ENCODE peak calls at places on chromosomes 13 and 19, in four cellular contexts. J is small intestine, A is esophagus squamous epithelium, E is kidney. F is an unnamed sample.

GRCh38 chr19:50453243-50453642 is 20.6 kb downstream of the MYBPC2 start:
- DNase-seq in E (no peak), J (no peak), A (no peak), F (no peak)

GRCh38 chr19:13042443-13043130 is 47.3 kb downstream of the NFIX start:
- DNase-seq in A (no peak), E (no peak), J (no peak), F (no peak)

GRCh38 chr13:34358811-34359513 is 541.0 kb downstream of the RFC3 start:
- DNase-seq in A (no peak), J (peak; percentile 4), E (no peak), F (no peak)

GRCh38 chr13:24265453-24265852 is 43.9 kb upstream of the C1QTNF9 start:
- DNase-seq in J (no peak), A (no peak), E (no peak), F (no peak)

GRCh38 chr19:4474504-4475136 is 2.5 kb downstream of the HDGFL2 start:
- DNase-seq in J (no peak), E (no peak), A (no peak), F (peak; percentile 15)

GRCh38 chr19:8615813-8616596 is 5.5 kb upstream of the ADAMTS10 start:
- DNase-seq in A (no peak), E (no peak), J (peak; percentile 37), F (no peak)

GRCh38 chr13:77779461-77780272 is 82.2 kb downstream of the SLAIN1 start:
- DNase-seq in E (no peak), J (peak; percentile 46), A (no peak), F (no peak)

GRCh38 chr19:14118165-14119051 is 846 bp upstream of the PRKACA start:
- DNase-seq in J (peak; percentile 51), A (peak; percentile 24), E (peak; percentile 92), F (peak; percentile 84)

GRCh38 chr13:42876810-42877550 is 95.6 kb downstream of the FAM216B start:
- DNase-seq in J (no peak), A (no peak), E (no peak), F (no peak)

GRCh38 chr19:33803383-33803782 is 6.7 kb downstream of the KCTD15 start:
- DNase-seq in A (no peak), J (no peak), E (no peak), F (no peak)

GRCh38 chr13:63307239-63307638 is 1891.6 kb upstream of the PCDH20 start:
- DNase-seq in J (no peak), E (no peak), A (no peak), F (no peak)

GRCh38 chr13:78660130-78660857 is 1.3 kb upstream of the OBI1 start:
- DNase-seq in J (no peak), A (no peak), E (peak; percentile 53), F (no peak)

GRCh38 chr13:73168226-73168992 is 109.6 kb downstream of the KLF5 start:
- DNase-seq in E (no peak), A (no peak), J (peak; percentile 37), F (no peak)

GRCh38 chr19:22832031-22832762 is at the start of gene ZNF723:
- DNase-seq in A (no peak), J (no peak), E (no peak), F (no peak)

GRCh38 chr19:571127-571974 is 1.0 kb upstream of the BSG start:
- DNase-seq in A (no peak), E (peak; percentile 80), J (peak; percentile 62), F (no peak)

GRCh38 chr13:35630551-35631275 is 154.2 kb upstream of the MAB21L1 start:
- DNase-seq in J (peak; percentile 35), A (no peak), E (no peak), F (no peak)

GRCh38 chr19:1486720-1487575 is 3.2 kb downstream of the PCSK4 start:
- DNase-seq in E (peak; percentile 73), A (no peak), J (no peak), F (no peak)

GRCh38 chr19:1427221-1427620 is 11.0 kb upstream of the RPS15 start:
- DNase-seq in J (no peak), A (no peak), E (no peak), F (no peak)

GRCh38 chr19:3687774-3688706 is 12.2 kb downstream of the PIP5K1C start:
- DNase-seq in A (no peak), E (peak; percentile 70), J (peak; percentile 65), F (no peak)

GRCh38 chr13:35514166-35514565 is 37.7 kb upstream of the MAB21L1 start:
- DNase-seq in J (no peak), E (no peak), A (no peak), F (no peak)

GRCh38 chr13:114105351-114106225 is 26.8 kb downstream of the RASA3 start:
- DNase-seq in J (no peak), E (peak; percentile 63), A (no peak), F (no peak)

GRCh38 chr13:23598371-23598770 is 28.2 kb downstream of the TNFRSF19 start:
- DNase-seq in E (no peak), A (no peak), J (no peak), F (no peak)

GRCh38 chr13:100987993-100988392 is 313.4 kb upstream of the TMTC4 start:
- DNase-seq in E (no peak), J (no peak), A (no peak), F (peak; percentile 9)

GRCh38 chr19:45271709-45272108 is 20.6 kb downstream of the MARK4 start:
- DNase-seq in J (no peak), E (no peak), A (no peak), F (no peak)

GRCh38 chr19:19502281-19502680 is 13.1 kb downstream of the TSSK6 start:
- DNase-seq in E (peak; percentile 71), J (no peak), A (no peak), F (no peak)

GRCh38 chr19:29290853-29291252 is 77.9 kb upstream of the UQCRFS1 start:
- DNase-seq in A (no peak), E (no peak), J (no peak), F (no peak)

GRCh38 chr13:77375554-77375953 is 48.7 kb upstream of the MYCBP2 start:
- DNase-seq in J (no peak), A (no peak), E (no peak), F (no peak)

GRCh38 chr13:42239644-42240043 is 32.3 kb upstream of the AKAP11 start:
- DNase-seq in A (no peak), E (no peak), J (no peak), F (no peak)

GRCh38 chr13:21106089-21106488 is 44.7 kb upstream of the LATS2 start:
- DNase-seq in E (no peak), A (no peak), J (no peak), F (no peak)

DNA sequence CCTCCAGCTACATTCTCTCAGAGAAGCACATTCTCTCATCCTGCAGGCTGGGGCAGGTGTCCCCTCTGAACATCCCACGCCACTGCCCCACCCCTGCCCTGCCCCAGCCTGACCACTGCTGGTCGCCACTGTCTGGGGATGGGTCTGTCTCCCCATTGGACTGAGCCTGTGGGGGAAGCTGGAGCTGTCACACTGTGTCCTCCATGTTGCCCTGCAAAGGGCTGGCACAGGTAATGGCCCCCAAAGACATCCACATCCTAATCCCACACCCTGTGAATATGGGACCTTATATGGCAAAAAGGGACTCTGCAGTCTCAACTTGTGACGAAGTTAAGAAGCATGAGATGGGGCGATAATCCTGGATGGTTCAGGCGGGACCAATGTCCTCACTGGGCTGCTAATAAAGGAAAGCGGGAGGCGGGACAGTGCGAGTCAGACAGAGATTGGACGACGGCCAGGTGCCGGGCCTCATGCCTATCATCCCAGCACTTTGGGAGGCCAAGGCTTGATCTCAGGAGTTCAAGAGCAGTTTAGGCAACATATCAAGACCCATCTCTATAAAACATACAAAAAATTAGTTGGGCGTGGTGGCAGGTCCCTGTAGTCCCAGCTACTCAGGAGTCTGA is 9.1 kb downstream of the AP2S1 start:
- DNase-seq in A (no peak), J (peak; percentile 45), E (peak; percentile 93), F (no peak)
- H3K27ac ChIP-seq in A (peak overlapping the region; percentile 90), J (no peak overlapping the region), E (peak overlapping the region; percentile 63), F (no peak overlapping the region)

GRCh38 chr19:48252625-48253024 is 3.1 kb downstream of the CARD8 start:
- DNase-seq in A (no peak), J (no peak), E (no peak), F (no peak)

GRCh38 chr19:48247212-48247611 is 8.5 kb downstream of the CARD8 start:
- DNase-seq in E (no peak), J (no peak), A (no peak), F (no peak)

GRCh38 chr19:48250290-48251025 is 5.3 kb downstream of the CARD8 start:
- DNase-seq in E (no peak), J (no peak), A (no peak), F (no peak)

GRCh38 chr19:48248081-48248833 is 7.5 kb downstream of the CARD8 start:
- DNase-seq in E (no peak), A (no peak), J (no peak), F (no peak)

DNA sequence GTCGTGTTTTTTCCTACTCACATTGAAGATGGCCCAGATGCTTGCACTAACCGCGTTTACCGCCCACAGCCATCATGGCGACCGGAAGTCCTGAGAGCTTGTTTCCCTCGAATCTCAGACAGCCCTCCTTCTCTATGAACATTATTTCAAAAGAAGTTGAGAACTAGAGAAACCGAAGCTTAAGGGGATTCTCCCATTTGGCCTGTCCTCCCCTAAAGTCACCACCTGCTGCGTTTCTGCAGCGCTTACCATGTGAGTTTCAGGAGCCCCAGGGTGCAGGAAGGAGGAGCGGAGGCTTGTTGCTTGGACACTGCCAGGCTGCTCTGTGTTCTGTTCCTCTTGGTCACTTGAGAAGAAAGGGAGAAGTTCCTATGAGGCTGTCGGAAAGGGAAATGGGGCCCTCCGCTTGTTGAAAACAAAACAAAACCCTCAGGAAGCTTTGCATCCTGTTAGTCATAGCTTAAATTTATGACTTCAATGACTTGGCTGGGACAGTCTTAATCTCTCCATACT is 6.2 kb downstream of the CARD8 start:
- DNase-seq in E (no peak), A (no peak), J (peak; percentile 22), F (no peak)
- H3K27ac ChIP-seq in E (no peak overlapping the region), A (peak overlapping the region; percentile 69), J (peak overlapping the region; percentile 57), F (no peak overlapping the region)

GRCh38 chr13:94139393-94139995 is 340.0 kb downstream of the DCT start:
- DNase-seq in A (no peak), E (no peak), J (no peak), F (no peak)

GRCh38 chr13:94138831-94139230 is 340.7 kb downstream of the DCT start:
- DNase-seq in A (no peak), J (no peak), E (no peak), F (no peak)

GRCh38 chr13:94140027-94140426 is 339.5 kb downstream of the DCT start:
- DNase-seq in A (no peak), E (no peak), J (no peak), F (no peak)

GRCh38 chr13:94143624-94144350 is 335.7 kb downstream of the DCT start:
- DNase-seq in E (no peak), A (no peak), J (no peak), F (no peak)
- H3K27ac ChIP-seq in E (no peak overlapping the region), A (no peak overlapping the region), J (no peak overlapping the region), F (no peak overlapping the region)

DNA sequence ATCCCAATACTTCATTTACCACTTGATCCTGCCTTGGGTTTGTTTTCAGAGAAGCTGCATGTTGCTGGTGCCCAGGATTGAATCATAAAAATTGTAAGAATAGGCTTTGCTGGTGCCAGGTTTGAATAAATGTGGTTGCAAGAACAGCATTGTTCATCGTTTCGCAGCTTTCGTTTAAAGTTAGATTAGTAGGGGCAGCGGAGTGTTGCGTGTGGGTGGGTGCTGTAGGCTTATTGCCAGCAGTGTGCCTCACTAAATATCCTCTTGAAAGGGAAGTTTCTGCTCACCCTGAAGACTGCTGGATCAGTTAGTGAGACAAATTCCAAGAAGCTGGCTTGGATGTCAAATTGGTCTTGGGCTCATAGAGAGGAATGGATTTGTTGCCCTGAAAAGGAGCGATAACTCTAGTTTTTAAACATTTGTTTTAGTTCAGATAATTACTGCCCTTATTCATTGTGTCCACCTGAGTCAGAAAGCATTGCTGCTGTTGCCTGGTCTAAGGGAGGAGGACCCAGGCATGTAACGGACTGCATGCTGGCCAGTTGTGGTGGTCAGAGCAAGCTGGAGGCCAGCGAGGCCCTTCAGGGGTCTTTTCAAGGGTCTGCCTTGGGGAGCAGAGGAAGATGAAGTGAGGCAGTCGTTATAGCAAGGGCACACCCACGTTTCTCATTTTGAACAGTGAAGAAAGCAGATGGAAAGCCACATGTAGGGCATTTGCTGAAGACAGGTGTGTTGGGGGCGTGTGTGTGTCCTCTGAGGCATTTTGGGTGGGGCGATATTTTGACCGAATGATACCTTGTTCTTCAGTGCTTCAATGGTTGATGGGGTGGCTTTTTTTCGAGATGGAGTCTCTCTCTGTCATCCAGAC is 8.5 kb downstream of the ILF3 start:
- DNase-seq in J (no peak), E (no peak), A (no peak), F (peak; percentile 8)
- H3K27ac ChIP-seq in J (no peak overlapping the region), E (no peak overlapping the region), A (peak overlapping the region; percentile 11), F (peak overlapping the region; percentile 23)